ENCODE peak calls at places on chromosomes 7 and 10, in five cellular contexts. A is lower lobe of right lung, W is ovary, E is endothelial cell of umbilical vein, L is PC-9. J is an unnamed sample.

GRCh38 chr10:49407552-49408137 is 11.8 kb upstream of the DRGX start:
- DNase-seq in A (peak; percentile 82), W (peak; percentile 44), E (peak; percentile 62), L (peak; percentile 84), J (peak; percentile 77)

GRCh38 chr7:115869225-115869624 is 161.3 kb downstream of the TFEC start:
- DNase-seq in A (no peak), W (no peak), E (peak; percentile 3), L (no peak), J (no peak)

GRCh38 chr7:150944066-150945042 is 33.8 kb downstream of the KCNH2 start:
- DNase-seq in A (peak; percentile 33), W (no peak), E (no peak), L (no peak), J (no peak)

GRCh38 chr10:124225029-124225467 is 131.7 kb upstream of the CHST15 start:
- DNase-seq in A (no peak), W (no peak), E (no peak), L (no peak), J (no peak)

GRCh38 chr10:15169555-15170407 is 1.3 kb upstream of the NMT2 start:
- DNase-seq in A (no peak), W (peak; percentile 32), E (peak; percentile 54), L (no peak), J (no peak)

GRCh38 chr7:13682626-13683025 is 306.8 kb downstream of the ETV1 start:
- DNase-seq in A (no peak), W (no peak), E (no peak), L (no peak), J (no peak)

GRCh38 chr10:100370561-100370975 is 23.5 kb downstream of the SCD start:
- DNase-seq in A (no peak), W (no peak), E (no peak), L (no peak), J (no peak)

GRCh38 chr7:101202603-101202918 is 1.7 kb upstream of the MOGAT3 start:
- DNase-seq in A (no peak), W (no peak), E (no peak), L (no peak), J (no peak)

GRCh38 chr10:14405076-14406065 is 74.6 kb upstream of the FRMD4A start:
- DNase-seq in A (no peak), W (no peak), E (no peak), L (peak; percentile 63), J (peak; percentile 96)

GRCh38 chr7:75715864-75716263 is 22.9 kb downstream of the HIP1 start:
- DNase-seq in A (peak; percentile 6), W (no peak), E (no peak), L (no peak), J (no peak)

GRCh38 chr7:75716992-75717626 is 21.6 kb downstream of the HIP1 start:
- DNase-seq in A (no peak), W (no peak), E (peak; percentile 70), L (no peak), J (peak; percentile 50)

GRCh38 chr7:75712517-75713361 is 26.0 kb downstream of the HIP1 start:
- DNase-seq in A (peak; percentile 7), W (no peak), E (no peak), L (no peak), J (no peak)

GRCh38 chr7:75711076-75711475 is 27.7 kb downstream of the HIP1 start:
- DNase-seq in A (no peak), W (no peak), E (no peak), L (no peak), J (no peak)

DNA sequence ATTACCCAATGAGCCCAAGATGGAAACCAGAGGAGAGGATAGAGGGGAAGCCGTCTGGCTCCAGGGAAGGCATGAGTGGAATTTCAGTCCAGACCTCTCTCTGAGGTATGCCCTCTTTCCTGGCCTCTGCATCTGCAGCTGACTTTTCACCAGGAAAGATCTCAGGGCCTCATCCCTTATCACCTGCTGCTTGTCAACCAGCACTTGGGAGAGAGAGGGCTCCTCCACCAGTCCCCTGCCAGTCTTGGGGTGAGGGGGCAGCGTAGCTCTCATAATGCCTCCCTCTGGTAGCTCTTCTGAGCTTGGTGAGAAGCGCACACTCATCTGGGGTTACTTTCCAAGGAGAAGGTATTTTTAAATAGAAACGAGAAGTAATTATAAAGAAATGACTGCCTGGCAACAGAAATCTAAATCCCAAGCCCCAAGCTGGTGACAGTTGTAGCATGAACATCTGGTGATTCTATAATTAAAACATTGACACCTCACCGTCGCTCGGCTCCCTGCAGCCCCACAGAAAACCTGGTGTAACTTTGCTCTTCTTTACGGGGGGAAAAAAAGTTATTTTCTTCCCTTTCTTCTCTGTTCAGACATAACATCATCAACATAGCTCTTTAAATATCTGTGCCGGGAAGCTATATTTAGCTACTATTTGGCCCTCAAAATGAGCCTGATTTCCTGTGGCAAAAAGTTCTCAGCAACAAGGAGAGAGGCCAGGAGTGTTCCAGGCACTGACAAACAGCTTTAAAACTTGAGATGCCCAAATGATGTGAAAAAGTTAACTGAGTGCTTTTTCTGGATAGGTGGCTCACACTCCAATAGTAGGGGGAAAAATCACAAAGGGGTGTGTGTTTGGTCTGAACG is 26.9 kb downstream of the HIP1 start:
- DNase-seq in A (peak; percentile 0), W (no peak), E (peak; percentile 59), L (no peak), J (no peak)
- H3K27ac ChIP-seq in A (peak overlapping the region; percentile 73), W (peak overlapping the region; percentile 33), E (no peak overlapping the region), L (no peak overlapping the region), J (peak overlapping the region; percentile 7)

GRCh38 chr7:36198854-36199266 is 45.8 kb downstream of the EEPD1 start:
- DNase-seq in A (no peak), W (no peak), E (no peak), L (no peak), J (peak; percentile 77)
- H3K4me3 ChIP-seq in A (no peak overlapping the region), W (no peak overlapping the region), E (no peak overlapping the region), L (no peak overlapping the region), J (no peak overlapping the region)

DNA sequence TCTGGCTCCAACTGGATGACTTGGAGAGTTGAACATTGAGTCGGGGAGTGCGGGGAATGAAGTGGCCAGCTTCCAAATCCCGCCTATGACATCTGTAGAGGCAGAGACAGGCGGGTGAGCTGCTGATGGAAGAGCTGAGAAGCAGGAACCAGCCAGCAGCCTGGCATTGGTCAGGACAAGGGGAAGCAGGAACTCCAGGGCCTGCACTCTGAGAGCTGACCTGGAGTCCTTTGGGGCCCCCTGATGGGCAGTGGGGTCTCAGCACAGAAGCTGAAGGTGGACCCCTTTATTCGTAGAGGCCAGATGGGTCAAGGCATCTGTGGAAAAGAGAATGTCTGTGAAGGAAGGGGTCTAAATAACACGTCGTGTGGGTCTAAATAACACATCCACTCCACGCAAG is 57.0 kb downstream of the SEC61G start:
- DNase-seq in A (no peak), W (no peak), E (no peak), L (no peak), J (no peak)
- H3K36me3 ChIP-seq in A (no peaks in the 10 kb centered on the region), W (no peaks in the 10 kb centered on the region), E (no peaks in the 10 kb centered on the region), L (no peaks in the 10 kb centered on the region), J (no peaks in the 10 kb centered on the region)

GRCh38 chr10:98446656-98447221 is at the start of gene HPS1:
- DNase-seq in A (peak; percentile 90), W (peak; percentile 85), E (peak; percentile 57), L (peak; percentile 57), J (peak; percentile 76)

GRCh38 chr10:98444314-98445006 is 2.3 kb downstream of the HPS1 start:
- DNase-seq in A (no peak), W (no peak), E (no peak), L (no peak), J (no peak)

GRCh38 chr10:98446121-98446655 is 547 bp downstream of the HPS1 start:
- DNase-seq in A (peak; percentile 73), W (peak; percentile 58), E (peak; percentile 36), L (peak; percentile 3), J (peak; percentile 51)

GRCh38 chr10:98449287-98449686 is 2.6 kb upstream of the HPS1 start:
- DNase-seq in A (no peak), W (no peak), E (no peak), L (no peak), J (no peak)

GRCh38 chr10:98445200-98445812 is 1.4 kb downstream of the HPS1 start:
- DNase-seq in A (no peak), W (no peak), E (no peak), L (no peak), J (peak; percentile 31)
- H3K27ac ChIP-seq in A (peak overlapping the region; percentile 86), W (peak overlapping the region; percentile 88), E (no peak overlapping the region), L (no peak overlapping the region), J (no peak overlapping the region)

DNA sequence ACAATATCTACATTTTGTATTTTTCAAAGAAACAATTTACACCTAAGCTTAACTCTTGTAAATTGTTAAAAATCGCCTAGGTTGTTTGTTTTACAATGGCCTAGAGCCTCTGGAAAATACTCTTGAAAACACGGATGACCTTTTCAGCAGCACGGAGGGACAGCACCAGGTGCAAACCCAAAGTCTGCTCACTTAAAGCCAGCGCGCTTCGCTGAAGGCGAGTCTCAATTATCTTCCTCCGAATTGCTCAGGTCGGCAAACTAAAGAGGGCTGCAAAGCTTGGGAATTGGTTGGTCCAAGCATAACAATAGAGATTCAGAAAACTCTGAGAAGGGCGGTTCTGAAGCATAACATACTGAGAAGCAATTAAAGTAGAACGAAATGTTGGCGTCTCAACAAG is 139.8 kb upstream of the PITRM1 start:
- DNase-seq in A (no peak), W (no peak), E (no peak), L (no peak), J (no peak)
- H3K4me3 ChIP-seq in A (no peak overlapping the region), W (no peak overlapping the region), E (no peak overlapping the region), L (no peak overlapping the region), J (no peak overlapping the region)

GRCh38 chr10:97384156-97384555 is 17.0 kb downstream of the RRP12 start:
- DNase-seq in A (no peak), W (no peak), E (no peak), L (no peak), J (no peak)

GRCh38 chr10:97383159-97383558 is 18.0 kb downstream of the RRP12 start:
- DNase-seq in A (no peak), W (no peak), E (no peak), L (no peak), J (no peak)

GRCh38 chr10:97381626-97382025 is 19.5 kb downstream of the RRP12 start:
- DNase-seq in A (no peak), W (no peak), E (no peak), L (no peak), J (no peak)

GRCh38 chr10:97385565-97385964 is 15.6 kb downstream of the RRP12 start:
- DNase-seq in A (no peak), W (no peak), E (no peak), L (no peak), J (no peak)

GRCh38 chr10:97384641-97385040 is 16.5 kb downstream of the RRP12 start:
- DNase-seq in A (no peak), W (no peak), E (no peak), L (no peak), J (no peak)
- H3K36me3 ChIP-seq in A (peaks cover 69% of the 10 kb centered on the region), W (no peaks in the 10 kb centered on the region), E (peaks cover 2% of the 10 kb centered on the region), L (no peaks in the 10 kb centered on the region), J (peaks cover 39% of the 10 kb centered on the region)

DNA sequence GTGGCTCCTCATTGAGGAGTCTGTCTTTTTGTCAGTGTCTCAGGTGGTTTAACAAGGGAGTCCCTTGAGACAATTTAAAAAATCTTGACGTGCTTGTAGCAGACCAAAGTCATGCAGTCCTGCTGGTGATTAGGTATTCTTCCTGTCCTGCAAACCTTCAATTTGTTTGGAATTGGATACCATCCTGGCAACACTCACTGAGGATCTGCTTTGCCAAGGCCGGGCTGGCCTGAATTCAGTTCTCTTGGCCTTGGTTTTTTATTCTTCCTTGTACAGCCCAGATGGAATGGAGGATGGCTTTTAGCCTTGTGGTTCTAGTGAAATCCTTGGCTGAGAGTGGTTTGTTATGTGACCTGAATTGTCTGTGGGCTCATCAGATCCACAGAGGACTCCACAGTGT is 129.0 kb downstream of the PLXDC2 start:
- DNase-seq in A (no peak), W (peak; percentile 66), E (no peak), L (no peak), J (no peak)
- H3K27ac ChIP-seq in A (peak overlapping the region; percentile 32), W (peak overlapping the region; percentile 32), E (no peak overlapping the region), L (no peak overlapping the region), J (no peak overlapping the region)